ENCODE peak calls at places on chromosomes 4 and X, in ten cellular contexts. K is astrocyte of the spinal cord; P is skeletal muscle cell; T is lower leg skin; D is CD4-positive, CD25-positive, alpha-beta regulatory T cell; R is aorta; L is ascending aorta; G is A549; N is Caco-2; C is mucosa of descending colon. Q is an unnamed sample.

GRCh38 chrX:12360389-12360788 is 222.1 kb downstream of the FRMPD4 start:
- DNase-seq in T (no peak), L (no peak), C (no peak), N (no peak), R (no peak), P (peak), D (no peak), K (peak), G (peak), Q (no peak)

GRCh38 chrX:1851527-1851926 is 236.7 kb downstream of the ASMT start:
- DNase-seq in T (no peak), L (no peak), P (no peak), C (no peak), G (no peak), N (no peak), R (no peak), D (no peak), K (no peak), Q (no peak)

GRCh38 chr4:101065346-101065745 is 282.0 kb downstream of the PPP3CA start:
- DNase-seq in C (no peak), D (no peak), R (no peak), N (no peak), G (no peak), P (no peak), K (no peak), T (no peak), L (no peak), Q (no peak)

GRCh38 chrX:107451754-107452153 is 2.3 kb downstream of the FRMPD3 start:
- DNase-seq in R (no peak), L (no peak), G (no peak), C (no peak), T (no peak), D (no peak), K (no peak), P (no peak), N (no peak), Q (no peak)

GRCh38 chr4:76960014-76960413 is 10.5 kb downstream of the SEPTIN11 start:
- DNase-seq in L (no peak), T (no peak), R (no peak), K (peak), N (no peak), G (no peak), D (peak), P (no peak), C (no peak), Q (peak)

GRCh38 chr4:98657531-98658286 is 702 bp downstream of the TSPAN5 start:
- DNase-seq in L (peak), C (peak), K (peak), R (peak), T (no peak), N (no peak), P (peak), D (peak), G (peak), Q (peak)

GRCh38 chrX:110938977-110939732 is 143.5 kb upstream of the CHRDL1 start:
- DNase-seq in C (no peak), R (no peak), P (no peak), K (no peak), T (no peak), G (no peak), N (no peak), D (no peak), L (no peak), Q (no peak)

GRCh38 chrX:103356023-103356798 is at the start of gene TCEAL9:
- DNase-seq in C (peak), T (peak), R (peak), D (no peak), P (peak), K (peak), L (peak), N (peak), G (peak), Q (no peak)

GRCh38 chr4:64756016-64756415 is 346.8 kb upstream of the TECRL start:
- DNase-seq in D (no peak), L (no peak), C (no peak), K (peak), T (no peak), P (peak), R (no peak), N (no peak), G (no peak), Q (no peak)

GRCh38 chr4:68288046-68288740 is 42.7 kb upstream of the TMPRSS11B start:
- DNase-seq in P (no peak), K (no peak), D (no peak), C (no peak), G (no peak), L (no peak), N (no peak), T (no peak), R (no peak), Q (no peak)

GRCh38 chrX:10529344-10529743 is 91.0 kb downstream of the MID1 start:
- DNase-seq in D (no peak), R (no peak), K (no peak), N (no peak), L (no peak), C (no peak), G (no peak), T (no peak), P (no peak), Q (no peak)

GRCh38 chrX:11555759-11556158 is 110.0 kb downstream of the ARHGAP6 start:
- DNase-seq in D (no peak), L (no peak), K (no peak), G (no peak), R (no peak), C (no peak), T (no peak), N (no peak), P (no peak), Q (no peak)

GRCh38 chr4:135508006-135508714 is 1306.6 kb upstream of the PABPC4L start:
- DNase-seq in C (no peak), K (peak), L (no peak), D (no peak), R (no peak), G (peak), T (no peak), N (no peak), P (peak), Q (no peak)

GRCh38 chrX:15663439-15663838 is 1.2 kb downstream of the CLTRN start:
- DNase-seq in T (no peak), G (no peak), D (no peak), K (no peak), N (no peak), R (no peak), C (no peak), P (no peak), L (no peak), Q (no peak)

GRCh38 chr4:132297346-132297745 is 851.7 kb upstream of the PCDH10 start:
- DNase-seq in R (no peak), D (no peak), C (no peak), N (no peak), P (no peak), L (no peak), G (no peak), K (peak), T (no peak), Q (no peak)

GRCh38 chr4:25813705-25814104 is 49.1 kb downstream of the SEL1L3 start:
- DNase-seq in K (peak), L (no peak), P (peak), D (no peak), C (no peak), R (no peak), N (peak), G (peak), T (no peak), Q (no peak)

GRCh38 chrX:109830157-109830703 is 97.2 kb upstream of the ACSL4 start:
- DNase-seq in T (no peak), R (no peak), G (no peak), C (no peak), P (no peak), L (no peak), N (no peak), D (no peak), K (no peak), Q (no peak)

GRCh38 chrX:110992611-110993010 is 103.4 kb upstream of the PAK3 start:
- DNase-seq in N (peak), K (peak), P (no peak), D (peak), G (peak), L (no peak), C (peak), T (no peak), R (no peak), Q (peak)

GRCh38 chr4:171896426-171896825 is 83.2 kb downstream of the GALNTL6 start:
- DNase-seq in K (no peak), N (no peak), G (no peak), D (no peak), T (no peak), P (no peak), C (no peak), L (no peak), R (no peak), Q (no peak)

GRCh38 chr4:90349632-90350031 is 222.4 kb downstream of the CCSER1 start:
- DNase-seq in T (no peak), L (no peak), N (no peak), G (no peak), C (no peak), R (no peak), D (no peak), K (no peak), P (no peak), Q (no peak)

GRCh38 chrX:39693298-39693697 is 404.5 kb downstream of the BCOR start:
- DNase-seq in T (no peak), R (no peak), D (no peak), N (no peak), P (no peak), K (no peak), G (no peak), C (no peak), L (no peak), Q (no peak)

GRCh38 chr4:4395849-4396627 is 9.1 kb downstream of the NSG1 start:
- DNase-seq in P (no peak), G (no peak), K (no peak), C (no peak), R (no peak), T (no peak), N (no peak), D (no peak), L (no peak), Q (peak)

GRCh38 chr4:66275381-66276060 is 605.2 kb upstream of the EPHA5 start:
- DNase-seq in C (no peak), L (no peak), P (no peak), T (no peak), D (no peak), R (no peak), G (no peak), K (peak), N (no peak), Q (no peak)

GRCh38 chr4:172683016-172683415 is 485.6 kb upstream of the GALNT7 start:
- DNase-seq in R (no peak), P (no peak), T (no peak), N (no peak), C (no peak), G (no peak), D (no peak), K (peak), L (no peak), Q (no peak)

GRCh38 chrX:55981603-55982002 is 250.6 kb upstream of the KLF8 start:
- DNase-seq in T (no peak), G (no peak), D (no peak), P (no peak), N (no peak), L (no peak), C (no peak), K (no peak), R (no peak), Q (no peak)

GRCh38 chr4:1010522-1011021 is 854 bp upstream of the FGFRL1 start:
- DNase-seq in R (peak), D (peak), T (peak), N (peak), L (peak), C (peak), K (peak), P (peak), G (peak), Q (peak)

GRCh38 chr4:11748169-11748872 is 319.6 kb upstream of the HS3ST1 start:
- DNase-seq in N (no peak), G (peak), K (peak), P (peak), L (no peak), R (no peak), D (no peak), C (no peak), T (no peak), Q (no peak)

GRCh38 chr4:99084595-99084994 is 4.0 kb downstream of the ADH5 start:
- DNase-seq in P (no peak), D (no peak), G (no peak), L (no peak), K (no peak), T (no peak), C (no peak), N (no peak), R (no peak), Q (no peak)

GRCh38 chr4:38177035-38177791 is 217.0 kb downstream of the PTTG2 start:
- DNase-seq in L (no peak), C (no peak), D (peak), K (peak), N (no peak), G (no peak), T (no peak), R (peak), P (no peak), Q (no peak)

GRCh38 chrX:143635915-143636314 is at the start of gene SLITRK4:
- DNase-seq in K (no peak), P (no peak), G (no peak), D (no peak), C (no peak), L (no peak), N (no peak), R (no peak), T (no peak), Q (no peak)

GRCh38 chrX:105314468-105314867 is 94.0 kb upstream of the TEX13A start:
- DNase-seq in P (peak), C (no peak), L (no peak), D (no peak), G (peak), N (no peak), T (no peak), K (peak), R (no peak), Q (no peak)
- H3K4me3 ChIP-seq in P (no peak), C (no peak), L (no peak), D (no peak), G (no peak), N (no peak), T (no peak), K (no peak), R (no peak), Q (no peak)

GRCh38 chr4:114807357-114807756 is 208.8 kb downstream of the UGT8 start:
- DNase-seq in T (no peak), K (no peak), C (no peak), P (no peak), R (no peak), L (no peak), N (no peak), D (no peak), G (no peak), Q (no peak)
- H3K4me3 ChIP-seq in T (no peak), K (no peak), C (no peak), P (no peak), R (no peak), L (no peak), N (no peak), D (no peak), G (no peak), Q (no peak)

GRCh38 chrX:790031-790430 is 159.4 kb downstream of the SHOX start:
- DNase-seq in L (no peak), D (no peak), R (no peak), T (no peak), P (no peak), N (no peak), G (no peak), C (no peak), K (no peak), Q (no peak)

GRCh38 chrX:790780-791360 is 160.3 kb downstream of the SHOX start:
- DNase-seq in N (no peak), C (no peak), P (no peak), K (no peak), L (no peak), R (no peak), D (no peak), T (no peak), G (no peak), Q (no peak)

GRCh38 chrX:786441-786881 is 155.9 kb downstream of the SHOX start:
- DNase-seq in L (no peak), C (no peak), G (no peak), P (no peak), K (no peak), D (no peak), N (no peak), R (no peak), T (no peak), Q (no peak)

GRCh38 chrX:791479-792034 is 161.0 kb downstream of the SHOX start:
- DNase-seq in L (no peak), N (no peak), C (no peak), T (no peak), D (no peak), G (no peak), P (no peak), K (no peak), R (no peak), Q (no peak)

GRCh38 chrX:789096-789495 is 158.5 kb downstream of the SHOX start:
- DNase-seq in D (no peak), N (no peak), T (no peak), R (no peak), L (no peak), C (no peak), P (no peak), K (no peak), G (no peak), Q (no peak)
- H3K4me3 ChIP-seq in D (no peak), N (no peak), T (no peak), R (no peak), L (no peak), C (no peak), P (no peak), K (no peak), G (no peak), Q (no peak)

GRCh38 chrX:81291996-81292395 is 90.1 kb downstream of the SH3BGRL start:
- DNase-seq in L (no peak), R (no peak), K (no peak), N (no peak), D (no peak), T (no peak), P (no peak), G (peak), C (no peak), Q (no peak)

DNA sequence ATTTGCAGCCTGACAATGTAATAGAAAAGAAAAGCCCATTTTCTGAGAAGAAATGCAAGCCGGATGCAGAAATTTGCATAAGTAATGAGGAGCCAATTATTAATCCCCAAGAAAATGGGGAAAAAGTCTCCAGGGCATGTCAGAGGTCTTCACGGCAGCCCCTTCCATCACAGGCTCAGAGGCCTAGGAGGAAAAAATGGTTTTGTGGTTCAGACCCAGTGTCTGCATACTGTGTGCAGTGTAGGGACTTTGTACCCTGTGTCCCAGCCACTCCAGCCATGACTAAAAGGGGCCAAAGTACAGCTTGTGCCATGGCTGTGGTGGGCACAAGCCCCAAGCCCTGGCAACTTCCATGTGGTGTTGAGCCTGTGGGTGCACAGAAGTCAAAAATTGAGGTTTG is 92.2 kb downstream of the SH3BGRL start:
- DNase-seq in C (no peak), N (no peak), R (no peak), T (no peak), D (no peak), K (no peak), L (no peak), G (no peak), P (no peak), Q (no peak)
- H3K4me3 ChIP-seq in C (no peak), N (no peak), R (no peak), T (no peak), D (no peak), K (no peak), L (no peak), G (no peak), P (no peak), Q (no peak)

DNA sequence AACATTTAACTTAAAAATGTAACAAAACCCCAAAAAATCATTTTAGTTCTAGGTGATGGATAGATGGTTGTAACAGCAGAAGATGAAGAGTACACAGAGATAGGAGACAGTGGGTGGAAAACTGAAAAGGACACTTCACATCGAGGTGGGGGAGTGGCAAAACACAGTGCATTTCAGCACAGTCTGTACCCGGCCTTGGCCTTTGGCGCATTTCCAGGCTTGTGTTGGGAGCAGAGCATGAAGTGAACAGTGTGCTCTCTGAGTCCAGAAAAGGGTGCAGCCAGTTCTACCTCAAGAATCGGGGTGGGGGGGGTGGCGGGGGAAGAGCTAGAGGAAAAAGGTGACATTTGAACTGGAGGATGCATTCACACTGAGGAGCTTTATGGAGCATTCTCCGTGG is 4.3 kb downstream of the TSPYL2 start:
- DNase-seq in L (peak), R (no peak), P (no peak), K (no peak), C (no peak), N (no peak), D (no peak), G (no peak), T (no peak), Q (no peak)
- H3K4me3 ChIP-seq in L (no peak), R (no peak), P (no peak), K (no peak), C (no peak), N (no peak), D (no peak), G (no peak), T (no peak), Q (no peak)

GRCh38 chr4:8115916-8116315 is 42.7 kb downstream of the ABLIM2 start:
- DNase-seq in P (no peak), N (no peak), T (no peak), G (no peak), D (no peak), K (no peak), L (no peak), C (no peak), R (peak), Q (no peak)
- H3K4me3 ChIP-seq in P (no peak), N (no peak), T (no peak), G (no peak), D (no peak), K (no peak), L (no peak), C (no peak), R (no peak), Q (no peak)

GRCh38 chrX:67543818-67544217 is at the start of gene AR:
- DNase-seq in P (peak), T (peak), D (no peak), L (peak), K (peak), R (peak), C (peak), N (peak), G (peak), Q (no peak)
- H3K4me3 ChIP-seq in P (peak), T (peak), D (no peak), L (peak), K (peak), R (peak), C (no peak), N (peak), G (peak), Q (no peak)

GRCh38 chr4:168566736-168567135 is 69.9 kb downstream of the PALLD start:
- DNase-seq in R (no peak), L (no peak), D (no peak), G (no peak), N (no peak), P (no peak), T (no peak), K (no peak), C (no peak), Q (no peak)

GRCh38 chr4:168569909-168570276 is 73.0 kb downstream of the PALLD start:
- DNase-seq in N (no peak), K (no peak), G (no peak), C (peak), T (no peak), R (no peak), P (no peak), L (no peak), D (no peak), Q (no peak)

GRCh38 chr4:168573870-168574269 is 77.0 kb downstream of the PALLD start:
- DNase-seq in R (no peak), P (no peak), D (no peak), C (no peak), T (no peak), K (no peak), G (no peak), L (no peak), N (no peak), Q (no peak)

GRCh38 chr4:168572002-168572401 is 75.2 kb downstream of the PALLD start:
- DNase-seq in D (no peak), L (no peak), P (no peak), C (no peak), T (no peak), R (no peak), N (no peak), K (no peak), G (no peak), Q (no peak)

GRCh38 chr4:168569066-168569908 is 72.4 kb downstream of the PALLD start:
- DNase-seq in N (peak), K (no peak), R (no peak), T (no peak), D (peak), L (no peak), C (peak), G (peak), P (no peak), Q (no peak)
- H3K4me3 ChIP-seq in N (no peak), K (no peak), R (no peak), T (no peak), D (no peak), L (peak), C (no peak), G (peak), P (no peak), Q (no peak)

Q was measured in GM06990.